ENCODE peak calls at places on chromosomes 16 and 17, in nine cellular contexts. J, R, I, K, S, Y, M, O and N are unnamed samples.
A peak's percentile ranks its signal among the peaks of the same experiment; 100 is the strongest.

GRCh38 chr16:4261557-4262172 is 11.2 kb downstream of the TFAP4 start:
- DNase-seq in J (peak; percentile 51), R (peak; percentile 16), I (peak; percentile 5), K (peak; percentile 94), S (peak; percentile 30), Y (peak; percentile 36), M (peak; percentile 40), O (peak; percentile 89), N (peak; percentile 30)

GRCh38 chr17:7083592-7083991 is 3.5 kb upstream of the CLEC10A start:
- DNase-seq in J (no peak), R (peak; percentile 17), I (peak; percentile 42), K (peak; percentile 24), S (peak; percentile 27), Y (no peak), M (no peak), O (no peak), N (no peak)

GRCh38 chr17:39676198-39676819 is 8.1 kb downstream of the PNMT start:
- DNase-seq in J (no peak), R (no peak), I (no peak), K (peak; percentile 87), S (peak; percentile 23), Y (peak; percentile 83), M (no peak), O (no peak), N (no peak)

GRCh38 chr17:48893646-48894508 is 1.3 kb downstream of the ATP5MC1 start:
- DNase-seq in J (no peak), R (no peak), I (no peak), K (no peak), S (no peak), Y (no peak), M (no peak), O (no peak), N (no peak)

GRCh38 chr16:11052080-11052808 is 107.9 kb downstream of the CLEC16A start:
- DNase-seq in J (no peak), R (no peak), I (no peak), K (no peak), S (no peak), Y (no peak), M (no peak), O (no peak), N (no peak)

GRCh38 chr16:87263418-87264052 is 53.7 kb downstream of the C16orf95 start:
- DNase-seq in J (no peak), R (no peak), I (no peak), K (no peak), S (peak; percentile 17), Y (peak; percentile 50), M (no peak), O (no peak), N (no peak)

GRCh38 chr16:72926671-72927070 is 121.3 kb downstream of the ZFHX3 start:
- DNase-seq in J (no peak), R (no peak), I (no peak), K (no peak), S (no peak), Y (no peak), M (no peak), O (no peak), N (no peak)

GRCh38 chr16:71327720-71328119 is 30.8 kb upstream of the CALB2 start:
- DNase-seq in J (no peak), R (no peak), I (no peak), K (no peak), S (no peak), Y (no peak), M (no peak), O (no peak), N (no peak)

GRCh38 chr16:86573215-86573614 is 5.1 kb upstream of the FOXL1 start:
- DNase-seq in J (no peak), R (no peak), I (peak; percentile 69), K (peak; percentile 88), S (no peak), Y (no peak), M (no peak), O (no peak), N (peak; percentile 78)

GRCh38 chr17:53792997-53793396 is 29.7 kb upstream of the KIF2B start:
- DNase-seq in J (no peak), R (no peak), I (no peak), K (no peak), S (no peak), Y (no peak), M (no peak), O (no peak), N (no peak)

GRCh38 chr17:50845260-50846147 is 10.1 kb downstream of the WFIKKN2 start:
- DNase-seq in J (no peak), R (peak; percentile 60), I (peak; percentile 14), K (peak; percentile 64), S (peak; percentile 90), Y (no peak), M (peak; percentile 31), O (no peak), N (peak; percentile 30)

GRCh38 chr17:40978752-40979151 is 5.4 kb downstream of the KRT40 start:
- DNase-seq in J (no peak), R (no peak), I (no peak), K (no peak), S (no peak), Y (no peak), M (no peak), O (no peak), N (no peak)

GRCh38 chr17:81398855-81399451 is 3.7 kb downstream of the BAHCC1 start:
- DNase-seq in J (no peak), R (no peak), I (no peak), K (no peak), S (peak; percentile 67), Y (peak; percentile 62), M (peak; percentile 64), O (peak; percentile 55), N (no peak)
- H3K9ac ChIP-seq in J (peak overlapping the region; percentile 97), R (peak overlapping the region; percentile 80), I (peak overlapping the region; percentile 90), K (peak overlapping the region; percentile 99), S (peak overlapping the region; percentile 95), Y (peak overlapping the region; percentile 86), M (peak overlapping the region; percentile 96), O (no peak overlapping the region), N (peak overlapping the region; percentile 94)

DNA sequence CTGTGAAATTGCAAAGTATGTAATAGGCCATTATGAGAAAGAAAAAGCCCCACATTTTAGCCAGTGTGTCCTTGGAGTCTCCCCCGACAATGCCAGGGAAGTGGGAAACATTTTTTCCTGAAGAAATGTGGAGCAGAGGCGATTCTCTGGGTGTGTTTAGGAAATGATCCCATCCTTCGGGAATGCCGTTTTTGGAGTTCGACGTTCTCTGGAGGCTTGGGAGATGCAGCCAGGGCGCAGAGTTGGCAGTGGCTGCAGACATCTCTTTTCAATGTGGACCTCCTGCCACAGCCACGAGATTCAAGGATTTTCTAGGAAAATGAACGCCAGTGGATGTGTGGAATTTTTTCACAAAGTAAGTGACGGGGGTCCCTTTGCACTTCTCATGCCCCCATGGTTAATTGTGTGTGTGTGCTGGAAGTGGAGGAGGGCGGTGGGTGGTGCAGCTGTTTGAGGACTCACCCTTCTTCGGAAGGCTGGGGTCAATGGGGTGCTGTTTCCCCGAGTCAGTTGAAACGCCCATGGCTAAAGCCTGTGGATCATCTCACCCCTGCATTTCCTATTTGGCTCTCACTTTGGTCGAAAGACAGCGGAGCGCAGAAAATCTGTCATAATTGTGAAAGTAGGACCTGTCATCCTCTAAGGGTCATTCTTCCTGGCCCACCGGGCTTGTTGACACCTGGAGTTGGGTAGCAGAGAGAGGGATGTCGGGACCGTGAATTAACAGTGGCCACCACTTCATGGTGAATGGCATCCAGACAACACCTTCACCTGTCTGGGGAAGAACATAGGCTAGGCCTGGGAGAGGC is 73.2 kb downstream of the CMIP start:
- DNase-seq in J (no peak), R (peak; percentile 55), I (peak; percentile 78), K (no peak), S (peak; percentile 71), Y (no peak), M (peak; percentile 52), O (no peak), N (peak; percentile 62)
- H3K9ac ChIP-seq in J (no peak overlapping the region), R (no peak overlapping the region), I (peak overlapping the region; percentile 28), K (no peak overlapping the region), S (peak overlapping the region; percentile 18), Y (no peak overlapping the region), M (peak overlapping the region; percentile 46), O (no peak overlapping the region), N (no peak overlapping the region)

GRCh38 chr17:32684087-32684828 is 192.7 kb downstream of the MYO1D start:
- DNase-seq in J (no peak), R (no peak), I (no peak), K (no peak), S (no peak), Y (peak; percentile 27), M (no peak), O (no peak), N (no peak)
- H3K9ac ChIP-seq in J (no peak overlapping the region), R (no peak overlapping the region), I (no peak overlapping the region), K (no peak overlapping the region), S (no peak overlapping the region), Y (no peak overlapping the region), M (no peak overlapping the region), O (no peak overlapping the region), N (no peak overlapping the region)

GRCh38 chr17:18025596-18026407 is 13.2 kb downstream of the ATPAF2 start:
- DNase-seq in J (no peak), R (peak; percentile 59), I (peak; percentile 27), K (no peak), S (peak; percentile 94), Y (no peak), M (peak; percentile 78), O (no peak), N (no peak)
- H3K9ac ChIP-seq in J (no peak overlapping the region), R (no peak overlapping the region), I (no peak overlapping the region), K (no peak overlapping the region), S (peak overlapping the region; percentile 59), Y (no peak overlapping the region), M (peak overlapping the region; percentile 60), O (no peak overlapping the region), N (no peak overlapping the region)

GRCh38 chr17:79741401-79741750 is 10.6 kb downstream of the ENPP7 start:
- DNase-seq in J (no peak), R (no peak), I (no peak), K (no peak), S (no peak), Y (no peak), M (no peak), O (no peak), N (no peak)
- H3K9ac ChIP-seq in J (peak overlapping the region; percentile 86), R (no peak overlapping the region), I (no peak overlapping the region), K (no peak overlapping the region), S (no peak overlapping the region), Y (no peak overlapping the region), M (no peak overlapping the region), O (no peak overlapping the region), N (no peak overlapping the region)

GRCh38 chr17:45063198-45063597 is 2.1 kb downstream of the NMT1 start:
- DNase-seq in J (no peak), R (no peak), I (no peak), K (no peak), S (peak; percentile 26), Y (no peak), M (peak; percentile 47), O (no peak), N (no peak)
- H3K9ac ChIP-seq in J (no peak overlapping the region), R (no peak overlapping the region), I (no peak overlapping the region), K (no peak overlapping the region), S (peak overlapping the region; percentile 12), Y (peak overlapping the region; percentile 51), M (peak overlapping the region; percentile 21), O (no peak overlapping the region), N (no peak overlapping the region)

GRCh38 chr17:45433136-45433535 is 466 bp upstream of the ARHGAP27 start:
- DNase-seq in J (no peak), R (no peak), I (no peak), K (peak; percentile 72), S (peak; percentile 19), Y (no peak), M (no peak), O (no peak), N (no peak)
- H3K9ac ChIP-seq in J (peak overlapping the region; percentile 44), R (no peak overlapping the region), I (no peak overlapping the region), K (no peak overlapping the region), S (no peak overlapping the region), Y (peak overlapping the region; percentile 54), M (no peak overlapping the region), O (no peak overlapping the region), N (no peak overlapping the region)